ENCODE peak calls at places on chromosomes 1 and 21, in nine cellular contexts. P is ovary, E is fibroblast of the aortic adventitia, S is esophagus muscularis mucosa, D is left ventricle myocardium inferior, M is right atrium auricular region, W is brain microvascular endothelial cell, H is AG09319, J is PC-9. A is an unnamed sample.

GRCh38 chr1:23174383-23175110 is 5.9 kb upstream of the LUZP1 start:
- DNase-seq in P (no peak), E (no peak), S (no peak), D (no peak), M (no peak), W (no peak), H (no peak), J (no peak), A (no peak)

GRCh38 chr1:145872421-145872891 is 13.2 kb downstream of the ANKRD35 start:
- DNase-seq in P (no peak), E (peak), S (no peak), D (peak), M (peak), W (no peak), H (no peak), J (no peak), A (no peak)

GRCh38 chr21:33286600-33287456 is 20.7 kb downstream of the IL10RB start:
- DNase-seq in P (peak), E (peak), S (no peak), D (peak), M (peak), W (peak), H (no peak), J (peak), A (peak)

GRCh38 chr1:22122273-22123070 is 20.4 kb downstream of the WNT4 start:
- DNase-seq in P (peak), E (no peak), S (no peak), D (no peak), M (no peak), W (no peak), H (no peak), J (no peak), A (no peak)

GRCh38 chr1:59414406-59415133 is 117.7 kb downstream of the FGGY start:
- DNase-seq in P (peak), E (no peak), S (no peak), D (no peak), M (no peak), W (peak), H (no peak), J (no peak), A (peak)

GRCh38 chr1:76379506-76379905 is 305.0 kb downstream of the ST6GALNAC3 start:
- DNase-seq in P (no peak), E (no peak), S (no peak), D (no peak), M (no peak), W (no peak), H (no peak), J (no peak), A (no peak)

GRCh38 chr1:46204406-46204742 is 1.2 kb downstream of the LURAP1 start:
- DNase-seq in P (no peak), E (no peak), S (no peak), D (no peak), M (no peak), W (no peak), H (no peak), J (no peak), A (no peak)

GRCh38 chr1:233025156-233025555 is 74.7 kb downstream of the NTPCR start:
- DNase-seq in P (no peak), E (no peak), S (no peak), D (peak), M (no peak), W (peak), H (no peak), J (no peak), A (no peak)

GRCh38 chr21:43357708-43358430 is 69.1 kb downstream of the SIK1 start:
- DNase-seq in P (no peak), E (no peak), S (no peak), D (no peak), M (no peak), W (no peak), H (no peak), J (no peak), A (no peak)

GRCh38 chr1:63984891-63985290 is 211.1 kb downstream of the ROR1 start:
- DNase-seq in P (no peak), E (peak), S (no peak), D (no peak), M (no peak), W (no peak), H (no peak), J (no peak), A (no peak)

DNA sequence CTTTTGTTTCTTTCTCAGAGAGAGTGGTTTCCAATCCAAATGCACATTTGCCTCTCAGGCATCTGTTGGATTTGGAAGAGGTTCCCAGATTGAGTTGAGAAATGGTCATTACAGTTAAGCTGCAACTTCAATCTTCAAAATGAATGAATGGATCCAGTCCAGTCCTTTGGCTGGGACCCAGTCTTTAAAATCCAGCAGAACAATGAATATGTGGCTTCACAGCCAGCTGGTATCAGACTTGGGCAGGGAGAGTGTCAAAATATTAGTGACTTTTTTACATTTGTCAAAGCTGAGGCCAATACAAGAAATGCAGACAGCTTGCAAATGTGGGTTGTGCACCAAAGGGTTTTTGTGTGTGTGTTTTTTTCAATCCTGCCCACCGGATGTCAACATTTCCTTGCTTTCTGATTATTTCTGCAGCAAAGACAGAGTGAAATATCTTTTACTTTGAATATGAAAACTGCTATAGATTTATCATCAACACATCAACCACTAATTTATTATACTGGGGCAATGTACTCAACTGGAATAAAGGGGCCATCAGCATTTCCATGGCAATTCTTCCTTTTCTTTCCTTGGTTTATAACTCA is 491.4 kb upstream of the C1orf87 start:
- DNase-seq in P (no peak), E (peak), S (no peak), D (no peak), M (no peak), W (no peak), H (no peak), J (no peak), A (no peak)
- TF ChIP-seq CTCF in P (no peak), E (no peak), S (no peak), D (no peak), M (no peak), W (no peak), H (no peak), J (no peak), A (no peak)

GRCh38 chr1:32609180-32609579 is 41.2 kb downstream of the ZBTB8OS start:
- DNase-seq in P (no peak), E (no peak), S (no peak), D (no peak), M (no peak), W (no peak), H (no peak), J (no peak), A (no peak)

GRCh38 chr1:32606972-32607371 is 43.4 kb downstream of the ZBTB8OS start:
- DNase-seq in P (no peak), E (no peak), S (no peak), D (no peak), M (no peak), W (no peak), H (no peak), J (no peak), A (no peak)

GRCh38 chr1:32613472-32613871 is 36.9 kb downstream of the ZBTB8OS start:
- DNase-seq in P (no peak), E (no peak), S (no peak), D (no peak), M (no peak), W (no peak), H (no peak), J (no peak), A (no peak)

GRCh38 chr1:32611859-32612188 is 38.5 kb downstream of the ZBTB8OS start:
- DNase-seq in P (no peak), E (no peak), S (no peak), D (no peak), M (no peak), W (no peak), H (no peak), J (no peak), A (no peak)

DNA sequence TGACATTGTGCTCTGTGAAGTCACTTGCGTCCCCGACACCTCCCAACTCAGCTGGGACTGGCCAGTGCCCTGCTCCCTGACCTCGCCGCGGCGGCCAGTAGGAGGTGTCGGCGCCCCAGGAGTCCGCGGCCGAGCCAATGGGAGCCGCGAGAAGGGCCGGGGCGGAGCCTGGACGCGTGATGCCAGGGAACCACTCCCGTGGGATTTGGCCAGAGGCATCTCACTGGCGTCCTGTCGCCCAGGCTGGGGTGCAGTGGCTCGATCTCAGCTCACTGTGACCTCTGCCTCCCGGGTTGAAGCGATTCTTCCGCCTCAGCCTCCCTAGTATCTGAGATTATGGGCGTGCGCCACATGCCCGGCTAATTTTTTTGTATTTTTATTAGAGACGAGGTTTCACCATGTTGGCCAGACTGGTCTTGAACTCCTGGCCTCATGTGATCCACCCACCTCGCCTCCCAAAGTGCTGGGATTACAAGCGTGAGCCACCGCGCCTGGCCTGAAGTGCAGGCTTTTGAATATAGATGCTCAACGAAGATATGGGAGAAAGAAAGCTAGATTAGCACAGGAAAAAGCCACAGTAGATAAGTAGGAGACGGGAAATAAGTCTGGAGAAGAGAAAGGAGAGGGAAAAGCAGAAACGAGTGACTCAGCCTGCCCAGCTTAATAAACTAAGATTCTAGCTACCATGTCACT is 38.0 kb downstream of the ZBTB8OS start:
- DNase-seq in P (peak), E (peak), S (peak), D (peak), M (peak), W (peak), H (peak), J (peak), A (peak)
- TF ChIP-seq CTCF in P (no peak), E (peak), S (peak), D (peak), M (peak), W (peak), H (peak), J (peak), A (peak)

GRCh38 chr1:24202987-24203386 is 15.9 kb upstream of the IFNLR1 start:
- DNase-seq in P (no peak), E (no peak), S (no peak), D (no peak), M (no peak), W (no peak), H (no peak), J (no peak), A (no peak)

GRCh38 chr1:24204116-24204515 is 17.0 kb upstream of the IFNLR1 start:
- DNase-seq in P (no peak), E (no peak), S (no peak), D (no peak), M (no peak), W (no peak), H (no peak), J (no peak), A (no peak)

GRCh38 chr1:24202556-24202955 is 15.5 kb upstream of the IFNLR1 start:
- DNase-seq in P (no peak), E (no peak), S (no peak), D (no peak), M (no peak), W (no peak), H (no peak), J (no peak), A (no peak)

GRCh38 chr1:24203404-24203803 is 16.3 kb upstream of the IFNLR1 start:
- DNase-seq in P (no peak), E (no peak), S (no peak), D (no peak), M (no peak), W (no peak), H (no peak), J (peak), A (no peak)

DNA sequence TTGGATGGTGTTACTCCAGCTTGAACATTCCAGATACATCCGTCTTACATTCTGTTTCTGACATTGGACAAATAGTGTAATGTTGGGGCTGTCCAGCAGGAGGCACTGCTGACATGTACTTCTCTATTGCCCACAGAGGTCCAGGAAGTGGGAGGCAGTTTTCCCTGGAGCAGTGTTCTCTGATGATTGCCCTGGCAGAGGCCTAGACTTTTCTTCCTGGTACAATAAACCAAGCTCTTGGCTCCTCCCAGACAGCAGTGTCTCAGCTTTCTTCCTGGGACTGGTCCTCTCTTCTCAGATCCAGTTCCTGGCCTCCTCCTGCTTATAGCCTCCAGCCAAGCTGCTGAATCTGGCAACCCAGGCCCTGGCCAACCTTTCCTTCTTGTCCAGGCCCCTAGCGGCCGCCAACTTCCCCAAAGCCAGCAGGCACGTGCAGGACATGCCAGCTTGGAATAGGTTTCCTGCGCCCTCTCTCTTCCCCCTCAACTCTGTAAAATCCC is 14.9 kb upstream of the IFNLR1 start:
- DNase-seq in P (no peak), E (peak), S (peak), D (peak), M (peak), W (peak), H (peak), J (peak), A (peak)
- TF ChIP-seq CTCF in P (no peak), E (peak), S (peak), D (peak), M (peak), W (peak), H (peak), J (peak), A (peak)

DNA sequence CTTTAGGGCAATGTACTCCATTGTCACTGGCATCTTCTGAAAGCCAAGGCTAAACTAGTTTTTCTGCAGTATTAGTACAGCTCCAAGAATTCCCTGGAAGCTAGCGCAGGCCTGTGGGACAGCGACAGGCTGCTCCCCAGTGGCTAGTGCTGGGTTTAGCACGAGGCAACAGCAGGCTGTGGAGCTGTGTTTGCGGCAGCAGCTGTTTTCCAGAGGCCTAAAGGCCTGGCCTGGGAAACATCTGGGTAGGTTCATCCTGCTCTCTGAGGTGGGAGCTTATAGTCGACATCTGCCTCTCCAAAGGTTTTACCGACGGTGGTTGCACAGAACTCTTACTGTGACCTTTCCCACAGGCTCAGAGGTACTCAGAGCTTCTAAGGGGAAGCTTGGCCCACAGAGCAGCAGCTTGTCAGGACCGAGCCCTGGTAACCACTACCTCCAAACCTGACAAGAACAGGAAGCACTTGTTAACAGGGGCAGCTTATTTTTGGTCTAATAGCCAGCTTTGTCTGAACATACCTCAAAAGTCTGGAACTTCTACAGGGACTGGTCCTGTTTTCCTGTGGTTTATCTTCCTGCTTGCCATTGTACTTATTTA is 17.2 kb downstream of the CC2D1B start:
- DNase-seq in P (no peak), E (peak), S (no peak), D (no peak), M (peak), W (peak), H (no peak), J (no peak), A (peak)
- TF ChIP-seq CTCF in P (no peak), E (peak), S (no peak), D (peak), M (no peak), W (peak), H (peak), J (peak), A (peak)

DNA sequence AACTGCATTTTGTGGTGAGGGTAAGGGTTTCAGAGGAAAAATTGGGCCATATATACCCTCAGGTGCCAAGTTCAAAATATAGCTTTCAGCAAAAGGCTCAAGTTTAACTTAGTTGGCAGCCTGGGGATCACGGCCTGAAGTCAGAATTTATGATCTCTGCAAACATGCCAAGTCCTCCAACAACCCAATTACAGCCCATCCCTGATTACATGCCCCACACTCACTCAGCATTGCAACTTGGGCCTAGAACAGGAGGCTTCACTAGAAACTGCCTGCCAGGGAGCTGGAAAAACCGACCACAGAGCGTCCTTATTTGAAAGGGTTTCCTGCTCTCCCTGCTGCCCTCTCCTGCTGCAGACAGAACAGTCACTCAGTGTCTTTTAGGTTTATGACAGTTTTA is 12.4 kb downstream of the FYB2 start:
- DNase-seq in P (no peak), E (no peak), S (no peak), D (no peak), M (no peak), W (no peak), H (no peak), J (no peak), A (no peak)
- TF ChIP-seq CTCF in P (no peak), E (no peak), S (no peak), D (peak), M (peak), W (no peak), H (no peak), J (no peak), A (no peak)

DNA sequence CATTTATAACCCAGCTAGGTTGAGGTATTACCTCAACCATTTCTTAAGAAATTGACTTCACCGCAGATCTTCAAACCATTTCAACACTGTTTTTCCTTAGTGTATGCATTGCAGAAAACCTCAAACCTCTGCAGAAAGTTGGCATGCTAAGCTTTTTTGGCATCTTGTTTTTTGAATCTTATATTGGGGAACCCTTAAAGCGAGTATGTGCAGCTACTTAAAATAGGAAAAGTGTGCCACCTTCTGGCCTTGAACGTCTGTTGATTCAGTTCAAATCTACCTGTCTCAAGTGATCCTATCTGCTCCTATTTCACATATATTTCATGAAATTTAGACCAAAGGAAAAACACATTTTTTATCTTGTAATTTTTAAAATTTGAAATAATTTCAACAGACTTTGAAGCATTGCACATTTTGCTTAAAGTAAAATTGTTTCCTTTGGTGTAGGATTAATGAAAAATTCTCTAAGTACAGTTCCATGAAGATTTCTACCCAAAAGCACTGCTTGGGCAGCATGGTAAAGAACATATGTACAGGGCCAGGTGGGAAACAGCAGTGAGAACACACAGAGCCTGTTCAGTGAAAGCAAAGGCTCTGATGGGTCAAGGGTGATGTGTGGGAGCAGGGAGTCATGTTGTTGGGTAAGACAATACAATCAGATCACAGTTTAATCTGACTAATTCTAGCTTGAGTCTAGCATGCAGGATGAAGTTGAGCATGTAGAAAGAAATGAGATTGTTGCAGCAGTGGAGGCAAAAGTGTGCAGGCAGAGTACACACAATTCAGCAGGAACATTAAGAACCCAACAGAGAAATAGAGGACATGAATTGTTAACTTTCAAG is 17.2 kb downstream of the HENMT1 start:
- DNase-seq in P (no peak), E (peak), S (no peak), D (no peak), M (no peak), W (peak), H (peak), J (peak), A (peak)
- TF ChIP-seq CTCF in P (no peak), E (peak), S (peak), D (peak), M (peak), W (peak), H (peak), J (peak), A (peak)

GRCh38 chr21:39185157-39185556 is 1.9 kb upstream of the PSMG1 start:
- DNase-seq in P (no peak), E (no peak), S (no peak), D (no peak), M (no peak), W (no peak), H (no peak), J (no peak), A (no peak)
- TF ChIP-seq CTCF in P (no peak), E (no peak), S (no peak), D (no peak), M (no peak), W (no peak), H (no peak), J (no peak), A (no peak)

A was measured in HFFc6.